ENCODE peak calls at places on chromosomes 7 and 10, in seven cellular contexts. One of them, this sample, is unnamed.

GRCh38 chr7:149409889-149410288 is 51.0 kb downstream of the ZNF777 start:
- DNase-seq in H7: no peak
- DNase-seq in nephron progenitor cell: no peak
- DNase-seq in HepG2: no peak
- DNase-seq in fibroblast of pulmonary artery: no peak
- DNase-seq in C1 segment of cervical spinal cord: no peak
- DNase-seq in central memory CD4-positive, alpha-beta T cell: no peak
- DNase-seq in this sample: no peak

GRCh38 chr7:107435749-107436148 is 34.1 kb upstream of the GPR22 start:
- DNase-seq in HepG2: no peak
- DNase-seq in fibroblast of pulmonary artery: no peak
- DNase-seq in central memory CD4-positive, alpha-beta T cell: no peak
- DNase-seq in C1 segment of cervical spinal cord: no peak
- DNase-seq in H7: no peak
- DNase-seq in nephron progenitor cell: no peak
- DNase-seq in this sample: no peak

GRCh38 chr10:58435297-58435696 is 50.1 kb downstream of the TFAM start:
- DNase-seq in nephron progenitor cell: no peak
- DNase-seq in HepG2: peak
- DNase-seq in H7: no peak
- DNase-seq in C1 segment of cervical spinal cord: no peak
- DNase-seq in fibroblast of pulmonary artery: peak
- DNase-seq in central memory CD4-positive, alpha-beta T cell: no peak
- DNase-seq in this sample: peak

GRCh38 chr7:152924826-152925411 is 165.4 kb downstream of the ACTR3B start:
- DNase-seq in nephron progenitor cell: no peak
- DNase-seq in central memory CD4-positive, alpha-beta T cell: no peak
- DNase-seq in H7: peak
- DNase-seq in fibroblast of pulmonary artery: no peak
- DNase-seq in HepG2: no peak
- DNase-seq in C1 segment of cervical spinal cord: no peak
- DNase-seq in this sample: peak

GRCh38 chr7:105336009-105336408 is 52.7 kb downstream of the SRPK2 start:
- DNase-seq in C1 segment of cervical spinal cord: no peak
- DNase-seq in HepG2: no peak
- DNase-seq in H7: no peak
- DNase-seq in central memory CD4-positive, alpha-beta T cell: no peak
- DNase-seq in nephron progenitor cell: no peak
- DNase-seq in fibroblast of pulmonary artery: peak
- DNase-seq in this sample: no peak

GRCh38 chr10:75565286-75566251 is 134.1 kb downstream of the LRMDA start:
- DNase-seq in nephron progenitor cell: no peak
- DNase-seq in H7: no peak
- DNase-seq in C1 segment of cervical spinal cord: no peak
- DNase-seq in central memory CD4-positive, alpha-beta T cell: no peak
- DNase-seq in fibroblast of pulmonary artery: no peak
- DNase-seq in HepG2: peak
- DNase-seq in this sample: no peak

GRCh38 chr7:86469680-86470295 is 173.9 kb upstream of the GRM3 start:
- DNase-seq in central memory CD4-positive, alpha-beta T cell: no peak
- DNase-seq in nephron progenitor cell: peak
- DNase-seq in fibroblast of pulmonary artery: peak
- DNase-seq in HepG2: peak
- DNase-seq in C1 segment of cervical spinal cord: peak
- DNase-seq in H7: peak
- DNase-seq in this sample: peak

GRCh38 chr7:100486111-100486636 is 2.4 kb downstream of the NYAP1 start:
- DNase-seq in fibroblast of pulmonary artery: no peak
- DNase-seq in C1 segment of cervical spinal cord: no peak
- DNase-seq in H7: peak
- DNase-seq in central memory CD4-positive, alpha-beta T cell: no peak
- DNase-seq in HepG2: no peak
- DNase-seq in nephron progenitor cell: no peak
- DNase-seq in this sample: no peak

GRCh38 chr10:101091546-101092290 is 29.9 kb downstream of the KAZALD1 start:
- DNase-seq in H7: no peak
- DNase-seq in central memory CD4-positive, alpha-beta T cell: no peak
- DNase-seq in nephron progenitor cell: no peak
- DNase-seq in HepG2: no peak
- DNase-seq in C1 segment of cervical spinal cord: no peak
- DNase-seq in fibroblast of pulmonary artery: no peak
- DNase-seq in this sample: no peak

GRCh38 chr7:139230484-139230773 is 608 bp upstream of the UBN2 start:
- DNase-seq in nephron progenitor cell: no peak
- DNase-seq in C1 segment of cervical spinal cord: no peak
- DNase-seq in central memory CD4-positive, alpha-beta T cell: no peak
- DNase-seq in H7: no peak
- DNase-seq in fibroblast of pulmonary artery: no peak
- DNase-seq in HepG2: no peak
- DNase-seq in this sample: no peak

GRCh38 chr7:78197447-78197846 is 398.9 kb downstream of the PHTF2 start:
- DNase-seq in fibroblast of pulmonary artery: peak
- DNase-seq in H7: no peak
- DNase-seq in HepG2: no peak
- DNase-seq in central memory CD4-positive, alpha-beta T cell: no peak
- DNase-seq in C1 segment of cervical spinal cord: no peak
- DNase-seq in nephron progenitor cell: no peak
- DNase-seq in this sample: no peak

GRCh38 chr7:29898301-29898700 is 91.3 kb downstream of the SCRN1 start:
- DNase-seq in nephron progenitor cell: no peak
- DNase-seq in fibroblast of pulmonary artery: no peak
- DNase-seq in C1 segment of cervical spinal cord: no peak
- DNase-seq in central memory CD4-positive, alpha-beta T cell: no peak
- DNase-seq in H7: no peak
- DNase-seq in HepG2: no peak
- DNase-seq in this sample: no peak

This sample was measured in endodermal cell.